ENCODE peak calls at places on chromosomes 2 and 18, in nine cellular contexts. K is IMR-90; P is transverse colon; B is GM23338; M is CD4-positive, CD25-positive, alpha-beta regulatory T cell; U is HCT116; J is naive thymus-derived CD4-positive, alpha-beta T cell; L is prostate gland; O is SK-N-SH. Z is an unnamed sample.

GRCh38 chr2:140353541-140353940 is 1573.4 kb upstream of the NXPH2 start:
- DNase-seq in K (no peak), L (no peak), M (no peak), U (no peak), O (no peak), B (no peak), P (no peak), J (no peak), Z (no peak)

GRCh38 chr18:25464211-25464610 is 112.2 kb upstream of the ZNF521 start:
- DNase-seq in P (no peak), J (no peak), B (no peak), M (no peak), K (peak; percentile 95), U (no peak), O (no peak), L (no peak), Z (no peak)

GRCh38 chr2:101597347-101597944 is 100.1 kb upstream of the MAP4K4 start:
- DNase-seq in L (no peak), P (no peak), B (no peak), M (no peak), O (no peak), K (peak; percentile 75), J (no peak), U (no peak), Z (no peak)

GRCh38 chr2:69100220-69100723 is 87.3 kb downstream of the ANTXR1 start:
- DNase-seq in O (no peak), K (peak; percentile 30), B (no peak), M (no peak), J (no peak), P (no peak), L (no peak), U (no peak), Z (no peak)

GRCh38 chr2:237901932-237902846 is 42.8 kb downstream of the RAMP1 start:
- DNase-seq in J (peak; percentile 43), K (no peak), L (no peak), O (no peak), M (no peak), U (no peak), P (no peak), B (peak; percentile 33), Z (peak; percentile 78)

GRCh38 chr2:12854001-12854530 is 137.3 kb downstream of the TRIB2 start:
- DNase-seq in K (no peak), O (no peak), B (no peak), L (no peak), U (no peak), J (no peak), P (no peak), M (no peak), Z (no peak)

GRCh38 chr2:50749226-50749625 is 282.7 kb downstream of the NRXN1 start:
- DNase-seq in K (no peak), O (no peak), U (no peak), L (no peak), J (no peak), M (no peak), B (no peak), P (no peak), Z (no peak)

GRCh38 chr2:101983486-101983885 is 8.3 kb upstream of the IL1R2 start:
- DNase-seq in O (no peak), K (no peak), B (no peak), P (no peak), L (peak; percentile 39), M (no peak), J (no peak), U (no peak), Z (no peak)

GRCh38 chr18:79396431-79397287 is 929 bp downstream of the NFATC1 start:
- DNase-seq in K (peak; percentile 26), M (no peak), B (no peak), O (no peak), L (peak; percentile 58), P (peak; percentile 54), U (no peak), J (no peak), Z (peak; percentile 89)

GRCh38 chr18:78780719-78781600 is 198.7 kb upstream of the SALL3 start:
- DNase-seq in B (no peak), K (no peak), P (no peak), U (no peak), M (no peak), O (no peak), L (no peak), J (no peak), Z (no peak)

GRCh38 chr2:169714699-169715098 is 18.9 kb upstream of the KLHL23 start:
- DNase-seq in M (no peak), L (no peak), B (no peak), O (peak; percentile 50), K (no peak), P (no peak), U (no peak), J (no peak), Z (no peak)

GRCh38 chr2:120620025-120620793 is 115.5 kb upstream of the GLI2 start:
- DNase-seq in K (peak; percentile 57), J (no peak), M (no peak), O (no peak), L (no peak), B (no peak), P (no peak), U (peak; percentile 15), Z (no peak)

GRCh38 chr2:190697421-190697820 is 48.5 kb downstream of the NAB1 start:
- DNase-seq in P (no peak), M (no peak), J (no peak), B (no peak), U (no peak), O (no peak), K (no peak), L (no peak), Z (no peak)

GRCh38 chr2:25169073-25169470 is 692 bp upstream of the POMC start:
- DNase-seq in K (no peak), M (no peak), J (no peak), P (no peak), L (no peak), B (no peak), U (no peak), O (peak; percentile 41), Z (no peak)

GRCh38 chr2:25170888-25171287 is 2.5 kb upstream of the POMC start:
- DNase-seq in J (no peak), L (no peak), K (no peak), P (no peak), B (no peak), U (no peak), M (no peak), O (peak; percentile 16), Z (no peak)

GRCh38 chr2:25164526-25164925 is 3.9 kb downstream of the POMC start:
- DNase-seq in P (no peak), L (no peak), B (no peak), J (no peak), O (no peak), K (no peak), U (no peak), M (no peak), Z (no peak)

GRCh38 chr2:25165992-25166618 is 2.3 kb downstream of the POMC start:
- DNase-seq in O (peak; percentile 73), K (no peak), P (peak; percentile 68), J (peak; percentile 38), B (peak; percentile 75), L (no peak), M (peak; percentile 30), U (peak; percentile 35), Z (peak; percentile 82)

GRCh38 chr2:25168256-25169072 is at the start of gene POMC:
- DNase-seq in P (peak; percentile 13), J (peak; percentile 28), L (no peak), M (peak; percentile 37), U (no peak), K (peak; percentile 21), O (peak; percentile 82), B (peak; percentile 78), Z (peak; percentile 86)
- H3K4me3 ChIP-seq in P (peak within 1 kb of the TSS; percentile 37), J (peak within 1 kb of the TSS; percentile 46), L (peak within 1 kb of the TSS; percentile 33), M (no peak within 1 kb of the TSS), U (no peak within 1 kb of the TSS), K (peak within 1 kb of the TSS; percentile 24), O (peak within 1 kb of the TSS; percentile 47), B (peak within 1 kb of the TSS; percentile 75), Z (peak within 1 kb of the TSS; percentile 58)

GRCh38 chr18:9413586-9413985 is 61.7 kb upstream of the RALBP1 start:
- DNase-seq in U (no peak), M (no peak), P (no peak), K (peak; percentile 91), O (no peak), B (no peak), J (no peak), L (no peak), Z (no peak)
- H3K36me3 ChIP-seq in U (no peaks in the 10 kb centered on the region), M (no peaks in the 10 kb centered on the region), P (no peaks in the 10 kb centered on the region), K (no peaks in the 10 kb centered on the region), O (no peaks in the 10 kb centered on the region), B (peaks cover 3% of the 10 kb centered on the region), J (no peaks in the 10 kb centered on the region), L (no peaks in the 10 kb centered on the region), Z (no peaks in the 10 kb centered on the region)

DNA sequence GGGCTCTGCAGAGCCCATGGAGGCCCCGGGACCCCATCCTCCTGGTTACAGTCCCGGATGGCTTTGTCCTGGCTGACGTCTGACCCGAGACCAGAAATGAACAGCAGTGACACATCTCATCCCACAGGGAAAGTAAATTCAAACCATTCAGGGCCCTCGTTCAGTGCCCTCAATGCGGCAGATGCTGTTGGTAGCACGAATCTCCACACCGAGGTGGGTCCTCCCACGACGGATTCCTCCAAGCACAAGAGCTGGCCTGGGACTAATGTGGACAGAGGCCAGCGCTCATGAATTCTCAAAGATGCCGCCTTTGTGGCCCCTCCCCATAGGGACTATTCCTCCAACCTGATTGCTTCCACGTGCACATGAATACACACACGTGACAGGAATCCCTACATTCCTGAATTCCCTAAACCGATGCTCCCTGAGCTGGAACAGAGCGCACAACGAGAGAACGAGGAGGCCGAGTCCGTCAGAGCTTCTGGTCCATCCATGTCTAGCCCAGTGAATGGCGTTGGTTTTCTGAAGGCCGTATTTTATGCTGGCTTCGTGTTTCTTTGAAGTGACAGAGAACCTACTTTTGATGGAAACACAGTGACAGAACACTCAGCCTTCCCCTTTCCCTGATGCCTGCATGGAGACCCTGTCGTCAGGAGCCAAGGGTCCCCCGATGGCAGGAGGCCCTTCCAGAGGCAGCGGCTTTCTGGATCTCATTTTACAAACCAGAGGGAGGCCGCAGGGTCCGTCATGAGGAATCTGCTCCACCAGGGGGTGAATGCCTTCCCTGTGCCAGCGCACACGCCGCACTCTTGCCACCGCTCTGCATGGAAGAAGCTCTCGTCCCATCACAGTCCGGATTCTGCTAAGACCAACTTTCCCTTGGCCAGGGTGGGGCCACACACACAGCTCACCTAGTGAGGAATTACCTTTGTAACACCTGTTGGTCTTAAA is 64.3 kb upstream of the SNTG2 start:
- DNase-seq in J (no peak), K (no peak), M (no peak), O (no peak), U (no peak), L (no peak), B (peak; percentile 35), P (no peak), Z (peak; percentile 54)
- H3K27me3 ChIP-seq in J (no peaks in the 10 kb centered on the region), K (no peaks in the 10 kb centered on the region), M (no peaks in the 10 kb centered on the region), O (no peaks in the 10 kb centered on the region), U (peaks cover 42% of the 10 kb centered on the region), L (no peaks in the 10 kb centered on the region), B (peaks cover 5% of the 10 kb centered on the region), P (peaks cover 72% of the 10 kb centered on the region), Z (no peaks in the 10 kb centered on the region)

DNA sequence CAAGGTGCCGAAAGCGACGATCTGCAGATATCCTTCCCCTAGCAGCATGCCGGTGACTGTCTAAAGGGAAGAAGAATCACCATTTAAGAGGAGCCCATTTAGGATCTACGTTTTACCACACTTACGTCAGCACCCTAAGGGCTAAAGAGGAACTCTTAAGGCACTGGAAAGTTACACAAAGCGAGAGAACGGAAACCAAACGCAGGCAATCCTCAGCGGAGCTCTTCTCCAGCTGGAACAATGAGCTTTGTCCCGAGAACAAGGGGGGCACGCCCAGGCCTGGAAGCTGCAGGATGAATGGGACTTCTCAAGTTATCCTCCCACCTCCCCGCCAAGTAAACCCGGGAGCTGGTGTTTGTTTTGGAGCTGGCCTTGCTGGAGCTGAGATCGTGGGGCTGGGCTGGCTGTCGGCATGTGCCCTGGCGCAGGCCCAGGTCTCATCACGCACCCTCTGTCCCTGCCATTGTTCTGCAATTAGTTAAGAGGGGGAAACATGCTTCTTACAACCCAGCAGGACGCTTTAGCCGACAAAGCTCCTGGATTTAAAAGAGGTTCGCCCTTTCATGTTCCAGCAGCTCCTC is 36.5 kb downstream of the PXDN start:
- DNase-seq in B (peak; percentile 83), M (no peak), L (peak; percentile 68), K (peak; percentile 90), J (no peak), O (peak; percentile 78), U (no peak), P (peak; percentile 55), Z (peak; percentile 87)
- H3K4me3 ChIP-seq in B (peak overlapping the region; percentile 27), M (no peak overlapping the region), L (no peak overlapping the region), K (no peak overlapping the region), J (no peak overlapping the region), O (no peak overlapping the region), U (no peak overlapping the region), P (no peak overlapping the region), Z (no peak overlapping the region)